ENCODE peak calls at places on chromosome 17, in four cellular contexts. One of them, this sample, is unnamed.

GRCh38 chr17:29154516-29155234 is 25.5 kb downstream of the MYO18A start:
- DNase-seq in uterus: no peak
- DNase-seq in PC-3: no peak
- DNase-seq in mammary epithelial cell: no peak
- DNase-seq in this sample: no peak

GRCh38 chr17:79483122-79483521 is 127.7 kb downstream of the RBFOX3 start:
- DNase-seq in uterus: no peak
- DNase-seq in PC-3: no peak
- DNase-seq in mammary epithelial cell: no peak
- DNase-seq in this sample: no peak

GRCh38 chr17:50259484-50260324 is 14.6 kb upstream of the TMEM92 start:
- DNase-seq in uterus: peak
- DNase-seq in PC-3: no peak
- DNase-seq in mammary epithelial cell: no peak
- DNase-seq in this sample: no peak

GRCh38 chr17:66611397-66611796 is 223.5 kb upstream of the CACNG5 start:
- DNase-seq in uterus: no peak
- DNase-seq in PC-3: no peak
- DNase-seq in mammary epithelial cell: no peak
- DNase-seq in this sample: no peak

GRCh38 chr17:4072487-4073157 is 70.2 kb downstream of the ZZEF1 start:
- DNase-seq in uterus: no peak
- DNase-seq in PC-3: peak
- DNase-seq in mammary epithelial cell: no peak
- DNase-seq in this sample: peak

GRCh38 chr17:45149669-45150603 is 1.7 kb downstream of the HEXIM1 start:
- DNase-seq in uterus: peak
- DNase-seq in PC-3: peak
- DNase-seq in mammary epithelial cell: peak
- DNase-seq in this sample: peak

GRCh38 chr17:8935194-8935593 is 30.3 kb downstream of the PIK3R5 start:
- DNase-seq in uterus: no peak
- DNase-seq in PC-3: no peak
- DNase-seq in mammary epithelial cell: peak
- DNase-seq in this sample: peak

GRCh38 chr17:14051692-14052091 is 17.6 kb upstream of the COX10 start:
- DNase-seq in uterus: no peak
- DNase-seq in PC-3: no peak
- DNase-seq in mammary epithelial cell: no peak
- DNase-seq in this sample: no peak

GRCh38 chr17:60391419-60392041 is 403 bp downstream of the USP32 start:
- DNase-seq in uterus: no peak
- DNase-seq in PC-3: no peak
- DNase-seq in mammary epithelial cell: no peak
- DNase-seq in this sample: peak

GRCh38 chr17:7835818-7836595 is 2.0 kb downstream of the KDM6B start:
- DNase-seq in uterus: no peak
- DNase-seq in PC-3: peak
- DNase-seq in mammary epithelial cell: peak
- DNase-seq in this sample: no peak

GRCh38 chr17:32946375-32947135 is 18.6 kb downstream of the TMEM98 start:
- DNase-seq in uterus: no peak
- DNase-seq in PC-3: no peak
- DNase-seq in mammary epithelial cell: no peak
- DNase-seq in this sample: no peak

GRCh38 chr17:34584805-34585416 is 5.5 kb downstream of the TMEM132E start:
- DNase-seq in uterus: no peak
- DNase-seq in PC-3: peak
- DNase-seq in mammary epithelial cell: peak
- DNase-seq in this sample: peak

GRCh38 chr17:56478836-56479447 is 114.6 kb upstream of the NOG start:
- DNase-seq in uterus: no peak
- DNase-seq in PC-3: peak
- DNase-seq in mammary epithelial cell: peak
- DNase-seq in this sample: peak

GRCh38 chr17:41530062-41531048 is 2.2 kb upstream of the KRT19 start:
- DNase-seq in uterus: peak
- DNase-seq in PC-3: peak
- DNase-seq in mammary epithelial cell: peak
- DNase-seq in this sample: peak

GRCh38 chr17:50146230-50146926 is 4.1 kb downstream of the PPP1R9B start:
- DNase-seq in uterus: no peak
- DNase-seq in PC-3: no peak
- DNase-seq in mammary epithelial cell: no peak
- DNase-seq in this sample: no peak

GRCh38 chr17:32256012-32256694 is 9.5 kb upstream of the RHBDL3 start:
- DNase-seq in uterus: no peak
- DNase-seq in PC-3: no peak
- DNase-seq in mammary epithelial cell: no peak
- DNase-seq in this sample: no peak

GRCh38 chr17:29588017-29588557 is 1.4 kb downstream of the GIT1 start:
- DNase-seq in uterus: no peak
- DNase-seq in PC-3: no peak
- DNase-seq in mammary epithelial cell: no peak
- DNase-seq in this sample: no peak

GRCh38 chr17:8277317-8277716 is 11.2 kb upstream of the RANGRF start:
- DNase-seq in uterus: no peak
- DNase-seq in PC-3: no peak
- DNase-seq in mammary epithelial cell: no peak
- DNase-seq in this sample: no peak

GRCh38 chr17:76414334-76415295 is 30.2 kb downstream of the SPHK1 start:
- DNase-seq in uterus: peak
- DNase-seq in PC-3: no peak
- DNase-seq in mammary epithelial cell: no peak
- DNase-seq in this sample: peak

GRCh38 chr17:957856-958421 is 21.6 kb downstream of the NXN start:
- DNase-seq in uterus: no peak
- DNase-seq in PC-3: no peak
- DNase-seq in mammary epithelial cell: no peak
- DNase-seq in this sample: no peak

GRCh38 chr17:956905-957304 is 22.7 kb downstream of the NXN start:
- DNase-seq in uterus: peak
- DNase-seq in PC-3: peak
- DNase-seq in mammary epithelial cell: peak
- DNase-seq in this sample: peak

GRCh38 chr17:951388-952132 is 28.0 kb downstream of the NXN start:
- DNase-seq in uterus: peak
- DNase-seq in PC-3: peak
- DNase-seq in mammary epithelial cell: peak
- DNase-seq in this sample: peak

GRCh38 chr17:953767-954166 is 25.8 kb downstream of the NXN start:
- DNase-seq in uterus: no peak
- DNase-seq in PC-3: no peak
- DNase-seq in mammary epithelial cell: no peak
- DNase-seq in this sample: no peak

GRCh38 chr17:954431-955164 is 25.0 kb downstream of the NXN start:
- DNase-seq in uterus: peak
- DNase-seq in PC-3: no peak
- DNase-seq in mammary epithelial cell: no peak
- DNase-seq in this sample: peak
- H3K27ac ChIP-seq in uterus: peak
- H3K27ac ChIP-seq in PC-3: no peak
- H3K27ac ChIP-seq in mammary epithelial cell: no peak
- H3K27ac ChIP-seq in this sample: peak

GRCh38 chr17:21548236-21548635 is 144.1 kb upstream of the KCNJ18 start:
- DNase-seq in uterus: no peak
- DNase-seq in PC-3: no peak
- DNase-seq in mammary epithelial cell: no peak
- DNase-seq in this sample: no peak

GRCh38 chr17:21545051-21545450 is 147.3 kb upstream of the KCNJ18 start:
- DNase-seq in uterus: no peak
- DNase-seq in PC-3: no peak
- DNase-seq in mammary epithelial cell: no peak
- DNase-seq in this sample: no peak

GRCh38 chr17:21551081-21551881 is 141.0 kb upstream of the KCNJ18 start:
- DNase-seq in uterus: peak
- DNase-seq in PC-3: peak
- DNase-seq in mammary epithelial cell: peak
- DNase-seq in this sample: peak

GRCh38 chr17:21549107-21549687 is 143.1 kb upstream of the KCNJ18 start:
- DNase-seq in uterus: no peak
- DNase-seq in PC-3: peak
- DNase-seq in mammary epithelial cell: peak
- DNase-seq in this sample: peak
- H3K4me3 ChIP-seq in uterus: no peak
- H3K4me3 ChIP-seq in PC-3: peak
- H3K4me3 ChIP-seq in mammary epithelial cell: no peak
- H3K4me3 ChIP-seq in this sample: no peak

GRCh38 chr17:69361156-69361555 is 34.2 kb upstream of the ABCA5 start:
- DNase-seq in uterus: no peak
- DNase-seq in PC-3: no peak
- DNase-seq in mammary epithelial cell: no peak
- DNase-seq in this sample: no peak

GRCh38 chr17:69356625-69357024 is 29.7 kb upstream of the ABCA5 start:
- DNase-seq in uterus: no peak
- DNase-seq in PC-3: no peak
- DNase-seq in mammary epithelial cell: no peak
- DNase-seq in this sample: no peak

GRCh38 chr17:69363488-69364210 is 36.7 kb upstream of the ABCA5 start:
- DNase-seq in uterus: no peak
- DNase-seq in PC-3: peak
- DNase-seq in mammary epithelial cell: peak
- DNase-seq in this sample: no peak

GRCh38 chr17:69357701-69358100 is 30.8 kb upstream of the ABCA5 start:
- DNase-seq in uterus: no peak
- DNase-seq in PC-3: peak
- DNase-seq in mammary epithelial cell: peak
- DNase-seq in this sample: peak

GRCh38 chr17:69358688-69359596 is 32.0 kb upstream of the ABCA5 start:
- DNase-seq in uterus: no peak
- DNase-seq in PC-3: peak
- DNase-seq in mammary epithelial cell: no peak
- DNase-seq in this sample: peak
- TF ChIP-seq CTCF in uterus: no peak
- TF ChIP-seq CTCF in PC-3: peak
- TF ChIP-seq CTCF in mammary epithelial cell: peak
- TF ChIP-seq CTCF in this sample: no peak

GRCh38 chr17:57940653-57941329 is 14.4 kb downstream of the CUEDC1 start:
- DNase-seq in uterus: peak
- DNase-seq in PC-3: peak
- DNase-seq in mammary epithelial cell: no peak
- DNase-seq in this sample: no peak
- H3K27ac ChIP-seq in uterus: peak
- H3K27ac ChIP-seq in PC-3: peak
- H3K27ac ChIP-seq in mammary epithelial cell: no peak
- H3K27ac ChIP-seq in this sample: no peak